ENCODE peak calls at places on chromosomes 2 and 18, in nine cellular contexts. H is colonic mucosa, F is GM12878, A is bronchial epithelial cell, L is H9, Y is body of pancreas, J is neural crest cell, D is tibial artery, Z is left lung. I is an unnamed sample.

GRCh38 chr2:216555274-216555673 is 56.6 kb downstream of the RPL37A start:
- DNase-seq in D (peak; percentile 85), H (no peak), J (no peak), L (no peak), F (no peak), Y (peak; percentile 81), A (no peak), Z (peak; percentile 73), I (peak; percentile 18)

GRCh38 chr18:56632070-56633022 is 6.0 kb downstream of the TXNL1 start:
- DNase-seq in A (no peak), L (no peak), J (no peak), H (no peak), D (no peak), Z (no peak), F (no peak), Y (no peak), I (no peak)

GRCh38 chr2:26178746-26179436 is 6.0 kb downstream of the GAREM2 start:
- DNase-seq in L (peak; percentile 71), H (peak; percentile 68), J (no peak), Z (no peak), Y (peak; percentile 38), F (no peak), D (no peak), A (no peak), I (no peak)

GRCh38 chr2:37880546-37880945 is 44.5 kb upstream of the RMDN2 start:
- DNase-seq in Z (no peak), A (no peak), F (no peak), Y (no peak), L (no peak), H (no peak), J (no peak), D (no peak), I (no peak)

GRCh38 chr2:142112648-142113278 is 18.1 kb downstream of the LRP1B start:
- DNase-seq in A (peak; percentile 75), L (no peak), D (no peak), Y (no peak), Z (no peak), H (no peak), F (no peak), J (no peak), I (peak; percentile 5)

GRCh38 chr2:145094353-145094752 is 574.4 kb upstream of the ZEB2 start:
- DNase-seq in H (no peak), A (no peak), L (no peak), F (no peak), Z (no peak), D (no peak), Y (no peak), J (no peak), I (no peak)

GRCh38 chr2:240466579-240467148 is 31.2 kb downstream of the GPC1 start:
- DNase-seq in Y (peak; percentile 1), F (no peak), D (no peak), L (peak; percentile 20), H (no peak), A (no peak), J (no peak), Z (no peak), I (no peak)

GRCh38 chr2:216643986-216644662 is 10.9 kb downstream of the IGFBP2 start:
- DNase-seq in F (no peak), Z (no peak), J (no peak), D (no peak), Y (peak; percentile 65), A (no peak), L (no peak), H (no peak), I (no peak)

GRCh38 chr2:28054916-28055315 is 164.4 kb downstream of the BABAM2 start:
- DNase-seq in F (no peak), A (no peak), L (no peak), Y (no peak), D (no peak), H (no peak), J (no peak), Z (no peak), I (no peak)

GRCh38 chr2:18829331-18829902 is 240.0 kb upstream of the NT5C1B start:
- DNase-seq in Y (peak; percentile 18), L (no peak), H (no peak), Z (no peak), F (no peak), J (no peak), D (no peak), A (peak; percentile 83), I (peak; percentile 20)

GRCh38 chr2:207167129-207167923 is 1.6 kb upstream of the KLF7 start:
- DNase-seq in Y (peak; percentile 52), A (peak; percentile 62), H (no peak), D (peak; percentile 43), F (no peak), J (no peak), Z (no peak), L (no peak), I (no peak)

GRCh38 chr2:189305291-189305943 is 125.9 kb upstream of the COL5A2 start:
- DNase-seq in J (no peak), H (no peak), Y (no peak), A (peak; percentile 74), F (no peak), Z (no peak), L (no peak), D (no peak), I (peak; percentile 13)

GRCh38 chr2:233542507-233542906 is 24.1 kb downstream of the USP40 start:
- DNase-seq in D (peak; percentile 57), H (no peak), Z (no peak), F (no peak), A (peak; percentile 61), Y (peak; percentile 13), J (no peak), L (no peak), I (no peak)

GRCh38 chr2:193294371-193294770 is 1099.6 kb upstream of the TMEFF2 start:
- DNase-seq in Z (no peak), Y (no peak), H (no peak), J (no peak), F (no peak), A (no peak), L (no peak), D (no peak), I (no peak)

GRCh38 chr18:75183524-75183923 is 25.4 kb downstream of the PTGR3 start:
- DNase-seq in D (no peak), A (peak; percentile 95), H (no peak), J (no peak), Z (no peak), L (no peak), F (no peak), Y (no peak), I (peak; percentile 94)

GRCh38 chr2:85524567-85524923 is 14.4 kb upstream of the MAT2A start:
- DNase-seq in D (no peak), J (no peak), A (no peak), F (no peak), Y (peak; percentile 41), H (no peak), L (peak; percentile 42), Z (no peak), I (no peak)

GRCh38 chr2:9666306-9666705 is 35.5 kb upstream of the YWHAQ start:
- DNase-seq in F (no peak), L (no peak), A (no peak), D (no peak), Y (no peak), J (no peak), Z (no peak), H (no peak), I (no peak)

GRCh38 chr18:56112013-56112749 is 524.2 kb upstream of the TCF4 start:
- DNase-seq in Y (no peak), J (no peak), A (peak; percentile 85), D (no peak), L (no peak), F (peak; percentile 45), Z (no peak), H (no peak), I (no peak)

GRCh38 chr2:202158796-202159195 is 79.6 kb downstream of the SUMO1 start:
- DNase-seq in Y (no peak), H (no peak), Z (no peak), A (no peak), D (no peak), L (no peak), J (no peak), F (no peak), I (no peak)
- TF ChIP-seq CTCF in Y (no peak), H (no peak), Z (no peak), A (no peak), D (peak; percentile 21), L (peak; percentile 39), J (no peak), F (peak; percentile 37), I (no peak)

GRCh38 chr18:48749768-48750167 is 201.0 kb downstream of the SMAD7 start:
- DNase-seq in F (no peak), Z (no peak), A (no peak), Y (peak; percentile 13), J (no peak), D (peak; percentile 70), L (no peak), H (no peak), I (no peak)
- TF ChIP-seq CTCF in F (no peak), Z (no peak), A (no peak), Y (no peak), J (no peak), D (peak; percentile 18), L (no peak), H (no peak), I (no peak)

GRCh38 chr18:52422985-52423601 is 83.1 kb downstream of the DCC start:
- DNase-seq in Z (no peak), J (no peak), H (no peak), L (no peak), Y (no peak), A (no peak), F (no peak), D (no peak), I (no peak)
- TF ChIP-seq CTCF in Z (no peak), J (peak; percentile 40), H (no peak), L (peak; percentile 52), Y (no peak), A (no peak), F (no peak), D (no peak), I (no peak)

GRCh38 chr2:121008978-121009377 is 273.3 kb downstream of the GLI2 start:
- DNase-seq in A (no peak), D (no peak), F (no peak), L (peak; percentile 68), Y (no peak), J (no peak), Z (no peak), H (no peak), I (no peak)

GRCh38 chr2:121014876-121015275 is 270.1 kb downstream of the TFCP2L1 start:
- DNase-seq in J (no peak), Z (no peak), L (no peak), A (no peak), H (no peak), Y (no peak), D (no peak), F (no peak), I (no peak)

GRCh38 chr2:121007490-121007853 is 271.8 kb downstream of the GLI2 start:
- DNase-seq in Y (no peak), H (no peak), F (no peak), A (no peak), J (no peak), D (no peak), Z (no peak), L (no peak), I (no peak)

GRCh38 chr2:121006783-121007489 is 271.3 kb downstream of the GLI2 start:
- DNase-seq in H (no peak), Y (no peak), J (no peak), F (no peak), Z (no peak), L (no peak), A (no peak), D (no peak), I (no peak)

DNA sequence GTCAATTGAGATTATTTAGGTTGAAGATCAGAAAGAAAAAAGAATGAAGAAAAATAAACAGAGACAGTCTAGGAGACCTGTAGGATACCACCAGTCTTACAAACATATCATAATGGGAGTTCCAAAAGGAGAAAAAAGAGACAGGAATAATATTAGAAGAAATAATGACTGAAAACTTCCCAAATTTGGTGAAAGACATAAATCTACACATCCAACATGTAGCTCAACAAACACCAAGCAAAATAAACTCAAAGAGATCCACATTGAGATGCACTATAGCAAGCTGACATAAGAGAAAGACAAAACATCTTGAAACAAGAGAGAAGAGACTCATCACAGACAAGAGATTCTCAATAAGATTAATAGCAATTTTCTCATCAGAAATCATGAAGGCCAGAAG is 274.0 kb downstream of the TFCP2L1 start:
- DNase-seq in H (no peak), L (no peak), A (no peak), J (no peak), F (no peak), Y (no peak), Z (no peak), D (no peak), I (no peak)
- TF ChIP-seq CTCF in H (no peak), L (no peak), A (no peak), J (no peak), F (no peak), Y (no peak), Z (no peak), D (no peak), I (no peak)

I was measured in RWPE1.